ENCODE peak calls at places on chromosomes 16 and 17, in ten cellular contexts. One of them, this sample, is unnamed.

GRCh38 chr17:43952724-43953666 is 745 bp downstream of the PYY start:
- DNase-seq in cardiac muscle cell: no peak
- DNase-seq in esophagus squamous epithelium: no peak
- DNase-seq in tibial artery: no peak
- DNase-seq in choroid plexus epithelial cell: peak
- DNase-seq in A673: no peak
- DNase-seq in foreskin fibroblast: no peak
- DNase-seq in pancreas: no peak
- DNase-seq in CD4-positive, alpha-beta T cell: no peak
- DNase-seq in RWPE1: no peak
- DNase-seq in this sample: peak

GRCh38 chr16:23920899-23921298 is 85.1 kb downstream of the PRKCB start:
- DNase-seq in tibial artery: no peak
- DNase-seq in CD4-positive, alpha-beta T cell: no peak
- DNase-seq in pancreas: no peak
- DNase-seq in RWPE1: no peak
- DNase-seq in foreskin fibroblast: no peak
- DNase-seq in cardiac muscle cell: no peak
- DNase-seq in esophagus squamous epithelium: no peak
- DNase-seq in A673: no peak
- DNase-seq in choroid plexus epithelial cell: no peak
- DNase-seq in this sample: no peak

GRCh38 chr17:62672957-62673356 is 45.5 kb downstream of the MRC2 start:
- DNase-seq in foreskin fibroblast: no peak
- DNase-seq in tibial artery: no peak
- DNase-seq in pancreas: no peak
- DNase-seq in esophagus squamous epithelium: no peak
- DNase-seq in RWPE1: no peak
- DNase-seq in CD4-positive, alpha-beta T cell: no peak
- DNase-seq in choroid plexus epithelial cell: no peak
- DNase-seq in cardiac muscle cell: no peak
- DNase-seq in A673: no peak
- DNase-seq in this sample: no peak

GRCh38 chr17:75323043-75323591 is 33.9 kb upstream of the SLC25A19 start:
- DNase-seq in cardiac muscle cell: peak
- DNase-seq in CD4-positive, alpha-beta T cell: peak
- DNase-seq in A673: peak
- DNase-seq in esophagus squamous epithelium: no peak
- DNase-seq in choroid plexus epithelial cell: peak
- DNase-seq in pancreas: peak
- DNase-seq in foreskin fibroblast: peak
- DNase-seq in RWPE1: peak
- DNase-seq in tibial artery: peak
- DNase-seq in this sample: peak

GRCh38 chr17:6599364-6599763 is 41.1 kb downstream of the KIAA0753 start:
- DNase-seq in RWPE1: no peak
- DNase-seq in choroid plexus epithelial cell: peak
- DNase-seq in pancreas: no peak
- DNase-seq in foreskin fibroblast: no peak
- DNase-seq in CD4-positive, alpha-beta T cell: no peak
- DNase-seq in cardiac muscle cell: no peak
- DNase-seq in A673: no peak
- DNase-seq in esophagus squamous epithelium: no peak
- DNase-seq in tibial artery: no peak
- DNase-seq in this sample: no peak

GRCh38 chr16:89442990-89443726 is 47.2 kb downstream of the ANKRD11 start:
- DNase-seq in esophagus squamous epithelium: no peak
- DNase-seq in choroid plexus epithelial cell: peak
- DNase-seq in cardiac muscle cell: peak
- DNase-seq in CD4-positive, alpha-beta T cell: no peak
- DNase-seq in foreskin fibroblast: peak
- DNase-seq in pancreas: no peak
- DNase-seq in A673: peak
- DNase-seq in RWPE1: peak
- DNase-seq in tibial artery: no peak
- DNase-seq in this sample: no peak

GRCh38 chr16:6602401-6602800 is 730.2 kb upstream of the RBFOX1 start:
- DNase-seq in esophagus squamous epithelium: no peak
- DNase-seq in choroid plexus epithelial cell: no peak
- DNase-seq in A673: no peak
- DNase-seq in cardiac muscle cell: no peak
- DNase-seq in tibial artery: no peak
- DNase-seq in CD4-positive, alpha-beta T cell: no peak
- DNase-seq in foreskin fibroblast: no peak
- DNase-seq in RWPE1: no peak
- DNase-seq in pancreas: no peak
- DNase-seq in this sample: no peak

GRCh38 chr16:89828199-89828869 is at the start of gene SPIRE2:
- DNase-seq in esophagus squamous epithelium: no peak
- DNase-seq in cardiac muscle cell: peak
- DNase-seq in foreskin fibroblast: peak
- DNase-seq in pancreas: peak
- DNase-seq in A673: peak
- DNase-seq in tibial artery: peak
- DNase-seq in RWPE1: peak
- DNase-seq in choroid plexus epithelial cell: peak
- DNase-seq in CD4-positive, alpha-beta T cell: peak
- DNase-seq in this sample: peak

GRCh38 chr16:52812945-52813556 is 239.6 kb downstream of the CHD9NB start:
- DNase-seq in choroid plexus epithelial cell: peak
- DNase-seq in A673: peak
- DNase-seq in pancreas: no peak
- DNase-seq in CD4-positive, alpha-beta T cell: no peak
- DNase-seq in cardiac muscle cell: peak
- DNase-seq in foreskin fibroblast: peak
- DNase-seq in esophagus squamous epithelium: no peak
- DNase-seq in tibial artery: no peak
- DNase-seq in RWPE1: peak
- DNase-seq in this sample: no peak

GRCh38 chr16:62870554-62870953 is 834.3 kb upstream of the CDH8 start:
- DNase-seq in esophagus squamous epithelium: no peak
- DNase-seq in cardiac muscle cell: no peak
- DNase-seq in pancreas: no peak
- DNase-seq in RWPE1: no peak
- DNase-seq in foreskin fibroblast: no peak
- DNase-seq in A673: no peak
- DNase-seq in tibial artery: no peak
- DNase-seq in CD4-positive, alpha-beta T cell: no peak
- DNase-seq in choroid plexus epithelial cell: no peak
- DNase-seq in this sample: no peak

GRCh38 chr16:87877942-87878507 is 8.7 kb upstream of the SLC7A5 start:
- DNase-seq in CD4-positive, alpha-beta T cell: no peak
- DNase-seq in foreskin fibroblast: no peak
- DNase-seq in esophagus squamous epithelium: no peak
- DNase-seq in choroid plexus epithelial cell: no peak
- DNase-seq in pancreas: no peak
- DNase-seq in A673: no peak
- DNase-seq in RWPE1: no peak
- DNase-seq in tibial artery: no peak
- DNase-seq in cardiac muscle cell: no peak
- DNase-seq in this sample: no peak
- TF ChIP-seq CTCF in CD4-positive, alpha-beta T cell: no peak
- TF ChIP-seq CTCF in foreskin fibroblast: peak
- TF ChIP-seq CTCF in esophagus squamous epithelium: peak
- TF ChIP-seq CTCF in choroid plexus epithelial cell: peak
- TF ChIP-seq CTCF in pancreas: no peak
- TF ChIP-seq CTCF in A673: peak
- TF ChIP-seq CTCF in RWPE1: no peak
- TF ChIP-seq CTCF in tibial artery: no peak
- TF ChIP-seq CTCF in cardiac muscle cell: peak
- TF ChIP-seq CTCF in this sample: no peak

DNA sequence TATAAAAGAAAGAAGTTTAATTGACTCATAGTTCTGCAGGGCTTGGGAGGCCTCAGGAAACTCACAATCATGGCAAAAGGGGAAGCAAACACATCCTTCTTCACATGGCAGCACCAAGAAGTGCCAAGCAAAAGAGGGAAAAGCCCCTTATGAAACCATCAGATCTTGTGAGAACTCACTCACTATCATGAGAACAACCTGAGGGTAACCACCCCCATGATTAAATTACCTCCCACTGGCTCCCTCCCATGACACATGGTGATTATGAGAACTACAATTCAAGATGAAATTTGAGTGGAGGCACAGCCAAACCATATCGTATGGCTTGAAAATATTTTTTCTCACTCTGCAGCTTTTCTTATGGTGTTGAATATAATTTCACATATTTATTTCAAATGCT is 151.7 kb downstream of the ANKFN1 start:
- DNase-seq in tibial artery: no peak
- DNase-seq in A673: no peak
- DNase-seq in esophagus squamous epithelium: no peak
- DNase-seq in pancreas: no peak
- DNase-seq in choroid plexus epithelial cell: no peak
- DNase-seq in RWPE1: no peak
- DNase-seq in CD4-positive, alpha-beta T cell: no peak
- DNase-seq in cardiac muscle cell: no peak
- DNase-seq in foreskin fibroblast: no peak
- DNase-seq in this sample: no peak
- TF ChIP-seq CTCF in tibial artery: no peak
- TF ChIP-seq CTCF in A673: no peak
- TF ChIP-seq CTCF in esophagus squamous epithelium: no peak
- TF ChIP-seq CTCF in pancreas: no peak
- TF ChIP-seq CTCF in choroid plexus epithelial cell: no peak
- TF ChIP-seq CTCF in RWPE1: no peak
- TF ChIP-seq CTCF in CD4-positive, alpha-beta T cell: no peak
- TF ChIP-seq CTCF in cardiac muscle cell: no peak
- TF ChIP-seq CTCF in foreskin fibroblast: no peak
- TF ChIP-seq CTCF in this sample: peak

GRCh38 chr17:68760141-68760475 is 158.9 kb upstream of the FAM20A start:
- DNase-seq in tibial artery: no peak
- DNase-seq in CD4-positive, alpha-beta T cell: no peak
- DNase-seq in RWPE1: no peak
- DNase-seq in A673: no peak
- DNase-seq in choroid plexus epithelial cell: no peak
- DNase-seq in foreskin fibroblast: no peak
- DNase-seq in pancreas: no peak
- DNase-seq in esophagus squamous epithelium: no peak
- DNase-seq in cardiac muscle cell: no peak
- DNase-seq in this sample: no peak

GRCh38 chr17:68762911-68763310 is 161.7 kb upstream of the FAM20A start:
- DNase-seq in pancreas: no peak
- DNase-seq in CD4-positive, alpha-beta T cell: no peak
- DNase-seq in cardiac muscle cell: no peak
- DNase-seq in tibial artery: no peak
- DNase-seq in choroid plexus epithelial cell: no peak
- DNase-seq in RWPE1: no peak
- DNase-seq in A673: no peak
- DNase-seq in esophagus squamous epithelium: no peak
- DNase-seq in foreskin fibroblast: no peak
- DNase-seq in this sample: no peak

GRCh38 chr17:68759002-68759342 is 157.8 kb upstream of the FAM20A start:
- DNase-seq in cardiac muscle cell: no peak
- DNase-seq in RWPE1: no peak
- DNase-seq in esophagus squamous epithelium: no peak
- DNase-seq in CD4-positive, alpha-beta T cell: no peak
- DNase-seq in foreskin fibroblast: no peak
- DNase-seq in A673: peak
- DNase-seq in tibial artery: no peak
- DNase-seq in choroid plexus epithelial cell: no peak
- DNase-seq in pancreas: no peak
- DNase-seq in this sample: no peak

GRCh38 chr17:68763551-68763950 is 162.4 kb upstream of the FAM20A start:
- DNase-seq in A673: no peak
- DNase-seq in CD4-positive, alpha-beta T cell: no peak
- DNase-seq in cardiac muscle cell: no peak
- DNase-seq in RWPE1: peak
- DNase-seq in pancreas: no peak
- DNase-seq in foreskin fibroblast: no peak
- DNase-seq in choroid plexus epithelial cell: peak
- DNase-seq in esophagus squamous epithelium: no peak
- DNase-seq in tibial artery: no peak
- DNase-seq in this sample: no peak

GRCh38 chr17:68759343-68760140 is 158.4 kb upstream of the FAM20A start:
- DNase-seq in choroid plexus epithelial cell: peak
- DNase-seq in CD4-positive, alpha-beta T cell: peak
- DNase-seq in RWPE1: peak
- DNase-seq in tibial artery: peak
- DNase-seq in cardiac muscle cell: peak
- DNase-seq in A673: peak
- DNase-seq in esophagus squamous epithelium: no peak
- DNase-seq in pancreas: peak
- DNase-seq in foreskin fibroblast: peak
- DNase-seq in this sample: peak
- TF ChIP-seq CTCF in choroid plexus epithelial cell: peak
- TF ChIP-seq CTCF in CD4-positive, alpha-beta T cell: peak
- TF ChIP-seq CTCF in RWPE1: peak
- TF ChIP-seq CTCF in tibial artery: peak
- TF ChIP-seq CTCF in cardiac muscle cell: peak
- TF ChIP-seq CTCF in A673: peak
- TF ChIP-seq CTCF in esophagus squamous epithelium: peak
- TF ChIP-seq CTCF in pancreas: peak
- TF ChIP-seq CTCF in foreskin fibroblast: peak
- TF ChIP-seq CTCF in this sample: peak

DNA sequence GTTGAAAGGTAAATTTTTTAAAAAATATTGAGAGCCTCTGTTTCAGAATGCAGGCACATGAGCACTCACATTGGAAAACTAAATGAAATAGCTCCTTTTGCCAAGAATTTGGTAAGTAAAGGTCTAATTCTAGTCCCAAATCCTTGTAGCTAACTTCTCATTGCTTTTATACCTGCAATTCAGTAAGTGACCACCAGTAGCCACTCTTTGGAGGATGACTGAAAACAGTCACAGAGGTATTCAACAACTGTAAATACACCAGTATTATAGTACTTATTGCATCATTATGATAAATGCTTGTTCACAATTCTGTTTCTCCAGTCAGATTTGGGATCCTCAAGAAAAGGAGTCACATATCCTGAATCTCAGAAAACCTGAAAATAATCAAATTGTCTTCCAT is 562.4 kb upstream of the CDH11 start:
- DNase-seq in foreskin fibroblast: no peak
- DNase-seq in RWPE1: no peak
- DNase-seq in CD4-positive, alpha-beta T cell: no peak
- DNase-seq in choroid plexus epithelial cell: no peak
- DNase-seq in pancreas: no peak
- DNase-seq in tibial artery: no peak
- DNase-seq in cardiac muscle cell: no peak
- DNase-seq in esophagus squamous epithelium: no peak
- DNase-seq in A673: no peak
- DNase-seq in this sample: no peak
- TF ChIP-seq CTCF in foreskin fibroblast: no peak
- TF ChIP-seq CTCF in RWPE1: no peak
- TF ChIP-seq CTCF in CD4-positive, alpha-beta T cell: no peak
- TF ChIP-seq CTCF in choroid plexus epithelial cell: peak
- TF ChIP-seq CTCF in pancreas: no peak
- TF ChIP-seq CTCF in tibial artery: no peak
- TF ChIP-seq CTCF in cardiac muscle cell: peak
- TF ChIP-seq CTCF in esophagus squamous epithelium: peak
- TF ChIP-seq CTCF in A673: peak
- TF ChIP-seq CTCF in this sample: peak

This sample was measured in neural crest cell.